ENCODE peak calls at places on chromosomes 7 and 10, in five cellular contexts. S is CD8-positive, alpha-beta memory T cell; N is tibial artery; A is endodermal cell; W is HCT116. P is an unnamed sample.

GRCh38 chr7:122384528-122384927 is 80.0 kb upstream of the FEZF1 start:
- DNase-seq in N (no peak), A (no peak), S (no peak), W (no peak), P (no peak)

GRCh38 chr10:91653214-91653875 is 20.5 kb upstream of the PPP1R3C start:
- DNase-seq in N (no peak), S (no peak), A (no peak), W (peak), P (no peak)

GRCh38 chr10:94043431-94043990 is 49.8 kb downstream of the PLCE1 start:
- DNase-seq in S (no peak), A (no peak), N (no peak), W (no peak), P (no peak)

GRCh38 chr10:55551603-55552002 is 750.6 kb upstream of the PCDH15 start:
- DNase-seq in S (no peak), A (no peak), W (no peak), N (no peak), P (no peak)

GRCh38 chr10:1198453-1199344 is 142.5 kb downstream of the WDR37 start:
- DNase-seq in A (peak), W (no peak), N (peak), S (no peak), P (no peak)

GRCh38 chr10:98307916-98308315 is 39.9 kb upstream of the LOXL4 start:
- DNase-seq in S (no peak), W (no peak), A (no peak), N (no peak), P (no peak)

GRCh38 chr7:129503725-129504124 is 1.4 kb downstream of the SMKR1 start:
- DNase-seq in W (no peak), A (no peak), N (no peak), S (no peak), P (no peak)

GRCh38 chr7:29557954-29558353 is 5.7 kb upstream of the PRR15 start:
- DNase-seq in S (no peak), N (peak), W (no peak), A (peak), P (no peak)

GRCh38 chr10:61313460-61313859 is 139.7 kb downstream of the TMEM26 start:
- DNase-seq in N (no peak), S (no peak), W (no peak), A (no peak), P (no peak)

GRCh38 chr7:17123020-17123419 is 175.4 kb upstream of the AHR start:
- DNase-seq in A (no peak), S (no peak), N (no peak), W (no peak), P (no peak)

GRCh38 chr7:151614019-151614418 is 94.3 kb upstream of the RHEB start:
- DNase-seq in N (no peak), W (no peak), S (no peak), A (no peak), P (no peak)
- H3K27ac ChIP-seq in N (no peak), W (no peak), S (no peak), A (no peak), P (no peak)

GRCh38 chr10:70432561-70433263 is 8.8 kb downstream of the NODAL start:
- DNase-seq in W (no peak), N (no peak), S (no peak), A (no peak), P (no peak)

GRCh38 chr10:70433581-70434280 is 7.8 kb downstream of the NODAL start:
- DNase-seq in W (no peak), S (no peak), A (no peak), N (no peak), P (no peak)

GRCh38 chr10:70426835-70427234 is 14.6 kb downstream of the NODAL start:
- DNase-seq in S (no peak), N (no peak), W (no peak), A (no peak), P (no peak)

GRCh38 chr10:70432101-70432500 is 9.4 kb downstream of the NODAL start:
- DNase-seq in W (no peak), N (no peak), S (no peak), A (peak), P (no peak)

DNA sequence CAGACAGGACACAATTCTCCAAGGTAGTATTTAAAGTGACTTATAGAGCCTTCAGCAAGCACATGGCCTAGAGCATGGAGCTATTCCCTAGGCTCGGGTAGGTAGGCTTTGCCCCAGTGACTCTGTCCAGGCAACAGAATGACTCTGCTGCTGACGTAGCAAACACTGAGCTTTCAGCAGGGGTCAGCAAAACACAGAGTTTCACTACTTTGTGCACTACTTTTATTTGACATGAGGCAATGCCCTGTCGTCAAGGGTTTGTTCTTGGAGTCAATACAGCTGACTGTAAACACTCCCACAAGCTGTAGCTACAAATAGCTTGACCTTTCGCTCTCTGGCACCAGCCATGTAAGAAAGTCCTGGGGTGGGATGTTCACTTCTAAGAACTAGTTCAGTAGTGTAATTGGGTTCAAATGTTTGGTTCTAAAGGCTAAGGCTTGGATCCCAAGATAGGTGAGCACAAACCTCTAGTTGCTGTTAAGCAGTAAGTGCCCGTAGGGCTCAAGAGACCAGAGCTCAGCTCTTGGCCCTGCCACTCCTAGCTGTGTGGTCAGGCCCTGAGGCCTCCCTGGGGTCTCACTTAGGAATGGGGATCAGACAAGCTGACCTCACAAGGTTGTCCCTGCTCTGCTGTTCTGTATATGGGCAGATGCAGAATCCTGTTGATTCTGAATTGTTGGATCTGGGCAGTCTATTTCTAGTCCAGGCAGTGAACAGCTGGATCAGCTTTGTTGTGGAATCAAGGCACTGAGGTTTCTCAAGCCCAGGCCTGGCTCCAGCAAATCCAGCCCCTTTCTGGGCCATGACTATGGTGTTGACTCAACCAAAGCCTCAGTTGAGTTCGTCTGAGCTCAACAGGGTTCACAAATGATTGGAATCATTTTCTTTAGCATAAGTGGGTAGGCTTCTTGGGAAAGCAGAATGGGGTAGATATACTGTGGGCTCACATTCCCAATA is 10.7 kb downstream of the NODAL start:
- DNase-seq in N (peak), A (no peak), S (no peak), W (no peak), P (no peak)
- H3K27ac ChIP-seq in N (peak), A (no peak), S (no peak), W (no peak), P (no peak)

GRCh38 chr7:142874409-142874808 is 11.1 kb downstream of the TRPV6 start:
- DNase-seq in N (peak), S (no peak), A (no peak), W (no peak), P (no peak)
- H3K27ac ChIP-seq in N (no peak), S (no peak), A (no peak), W (no peak), P (no peak)

DNA sequence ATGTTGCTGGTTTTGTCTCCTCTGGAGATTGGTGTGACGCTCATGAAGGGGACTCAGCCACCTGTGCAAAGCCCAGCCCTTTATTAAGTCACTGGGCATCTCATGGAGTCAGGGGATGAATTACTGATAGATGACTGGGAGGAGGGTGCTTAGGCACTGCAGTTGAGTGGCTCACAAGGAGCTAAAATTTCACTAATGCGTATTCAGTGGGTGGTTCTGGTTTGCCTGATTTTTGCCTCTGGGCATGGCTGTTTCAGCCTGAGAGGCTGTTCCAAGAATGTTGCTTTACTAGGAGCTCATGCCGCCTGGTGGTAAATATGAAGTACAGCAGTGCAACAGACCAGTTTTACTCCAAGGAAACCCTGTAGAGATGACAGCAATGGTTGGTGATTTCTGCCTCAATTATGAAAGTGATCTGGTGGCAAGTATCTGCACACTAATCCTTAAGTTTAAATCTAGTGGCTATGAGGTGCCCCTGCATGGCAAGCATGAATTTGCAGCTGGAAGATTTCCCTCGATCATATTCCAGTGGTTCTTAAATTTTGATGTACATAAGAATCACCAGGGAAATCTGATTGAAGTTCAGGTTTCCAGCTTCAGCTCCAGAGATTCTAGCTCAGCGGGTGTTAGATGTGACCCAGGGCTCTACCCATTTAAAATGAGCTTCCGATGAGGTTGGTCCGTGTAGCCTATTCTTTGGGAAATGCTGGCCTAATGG is 19.9 kb downstream of the ACTA2 start:
- DNase-seq in A (peak), S (peak), W (peak), N (peak), P (peak)
- H3K27ac ChIP-seq in A (no peak), S (no peak), W (no peak), N (peak), P (no peak)

DNA sequence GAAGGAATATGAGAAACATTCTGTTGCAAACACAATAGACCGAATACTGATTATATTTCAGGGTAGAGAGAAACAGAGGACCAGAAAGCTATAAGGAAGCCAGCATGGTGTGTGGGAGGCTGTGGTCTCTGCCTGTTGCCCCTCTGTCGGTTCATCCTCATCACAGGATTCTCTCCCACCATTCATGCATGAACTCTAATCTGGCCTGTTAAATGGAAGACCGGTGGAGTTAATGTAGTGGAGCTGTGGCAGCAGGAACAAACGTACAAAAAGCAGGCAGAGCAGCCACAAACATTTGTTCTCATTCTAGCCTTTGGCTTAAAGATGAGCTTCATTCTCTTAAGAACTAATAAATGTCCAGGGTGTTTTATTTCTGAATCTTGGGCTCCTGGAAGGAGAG is 902.4 kb downstream of the LRMDA start:
- DNase-seq in S (no peak), N (no peak), A (no peak), W (no peak), P (no peak)
- H3K27ac ChIP-seq in S (no peak), N (no peak), A (no peak), W (no peak), P (no peak)

GRCh38 chr10:79115302-79115701 is 46.5 kb downstream of the ZMIZ1 start:
- DNase-seq in N (no peak), A (no peak), W (no peak), S (no peak), P (no peak)
- H3K27ac ChIP-seq in N (no peak), A (no peak), W (no peak), S (no peak), P (no peak)

DNA sequence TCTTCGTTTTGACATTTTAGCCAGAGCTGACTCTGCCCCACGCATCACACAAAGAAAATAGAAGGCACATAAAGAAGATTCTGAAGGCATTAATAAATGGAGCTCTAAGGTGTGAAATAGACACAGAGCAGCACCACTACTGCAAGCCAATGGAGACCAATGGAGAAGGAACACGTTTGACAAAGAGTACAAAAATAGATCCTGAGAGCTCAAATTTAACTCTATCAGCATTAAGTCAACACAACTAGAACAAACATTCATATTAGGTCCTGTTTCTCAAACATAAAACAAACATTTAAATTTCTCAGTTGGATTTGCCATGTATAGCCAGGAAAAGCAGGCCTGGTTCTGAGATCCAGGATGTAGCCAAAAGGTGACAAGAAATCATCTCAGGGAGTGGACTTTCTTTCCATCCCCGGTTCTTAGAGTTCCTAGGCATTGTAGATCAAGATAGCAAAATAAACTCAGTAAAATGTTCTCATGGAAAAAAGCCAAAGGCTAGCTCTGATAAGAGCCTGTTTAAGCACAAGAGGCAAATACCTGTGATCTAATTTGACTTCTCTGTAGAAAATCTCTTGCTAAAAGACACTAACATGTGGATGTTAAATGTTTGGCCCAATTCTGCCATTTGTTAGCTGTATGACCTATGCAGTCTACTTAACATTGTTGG is 174.2 kb upstream of the VIPR2 start:
- DNase-seq in W (no peak), A (no peak), N (no peak), S (no peak), P (no peak)
- H3K27ac ChIP-seq in W (no peak), A (no peak), N (no peak), S (no peak), P (no peak)

GRCh38 chr7:125727215-125727614 is 797.6 kb upstream of the POT1 start:
- DNase-seq in A (no peak), S (no peak), W (no peak), N (no peak), P (no peak)
- H3K27ac ChIP-seq in A (no peak), S (no peak), W (no peak), N (no peak), P (no peak)

GRCh38 chr7:36207451-36208291 is 54.6 kb downstream of the EEPD1 start:
- DNase-seq in S (no peak), N (peak), A (peak), W (no peak), P (no peak)
- H3K27ac ChIP-seq in S (no peak), N (peak), A (no peak), W (no peak), P (no peak)

P was measured in naive thymus-derived CD4-positive, alpha-beta T cell.